ENCODE peak calls at places on chromosome 5, in eight cellular contexts. U, D, H, G, S, V, K and F are unnamed samples.

GRCh38 chr5:176747670-176748072 is 62.7 kb upstream of the UNC5A start:
- DNase-seq in U (no peak), D (no peak), H (no peak), G (no peak), S (no peak), V (no peak), K (no peak), F (no peak)

GRCh38 chr5:181221105-181221791 is 1.8 kb upstream of the TRIM41 start:
- DNase-seq in U (no peak), D (no peak), H (no peak), G (no peak), S (no peak), V (no peak), K (peak; percentile 26), F (peak; percentile 57)

GRCh38 chr5:148843510-148844318 is 17.3 kb downstream of the ADRB2 start:
- DNase-seq in U (no peak), D (no peak), H (no peak), G (peak; percentile 19), S (no peak), V (peak; percentile 10), K (no peak), F (no peak)

GRCh38 chr5:80406980-80407734 is 707 bp upstream of the ZFYVE16 start:
- DNase-seq in U (peak; percentile 1), D (peak; percentile 65), H (no peak), G (peak; percentile 36), S (no peak), V (peak; percentile 4), K (peak; percentile 15), F (peak; percentile 16)

GRCh38 chr5:179171816-179172745 is 111.9 kb downstream of the ZNF354C start:
- DNase-seq in U (no peak), D (no peak), H (no peak), G (no peak), S (no peak), V (no peak), K (no peak), F (no peak)

GRCh38 chr5:125720745-125721144 is 702.5 kb upstream of the GRAMD2B start:
- DNase-seq in U (no peak), D (no peak), H (no peak), G (no peak), S (no peak), V (no peak), K (no peak), F (no peak)

GRCh38 chr5:1820381-1820780 is 19.2 kb downstream of the NDUFS6 start:
- DNase-seq in U (no peak), D (no peak), H (no peak), G (no peak), S (no peak), V (no peak), K (no peak), F (no peak)

GRCh38 chr5:65695896-65696295 is 26.0 kb downstream of the SGTB start:
- DNase-seq in U (no peak), D (no peak), H (no peak), G (no peak), S (no peak), V (no peak), K (no peak), F (no peak)

GRCh38 chr5:127305486-127305885 is 14.9 kb downstream of the MEGF10 start:
- DNase-seq in U (no peak), D (no peak), H (no peak), G (no peak), S (no peak), V (no peak), K (no peak), F (no peak)

GRCh38 chr5:142680605-142681259 is 5.2 kb downstream of the FGF1 start:
- DNase-seq in U (peak; percentile 90), D (peak; percentile 74), H (no peak), G (peak; percentile 77), S (no peak), V (peak; percentile 40), K (no peak), F (no peak)

DNA sequence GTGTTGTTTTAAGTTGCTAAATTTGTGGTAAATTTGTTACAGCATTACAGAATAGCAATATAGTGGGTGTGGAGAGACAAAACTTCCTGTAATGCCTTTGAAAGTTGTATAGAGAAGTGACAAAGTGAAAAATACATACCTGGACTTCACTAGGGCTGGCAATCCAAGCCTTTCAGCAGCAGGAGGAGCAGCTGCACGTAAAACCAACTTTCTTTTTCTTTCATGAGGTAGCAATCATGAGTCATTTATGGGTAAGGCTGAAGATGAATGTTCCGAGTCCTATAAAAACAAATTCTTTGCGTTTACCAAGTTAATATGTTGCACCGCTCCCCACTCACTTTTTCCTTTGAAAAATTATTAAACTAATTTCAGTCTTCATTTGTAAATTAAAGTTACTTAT is 1138.2 kb downstream of the TAF11L14 start:
- DNase-seq in U (peak; percentile 43), D (no peak), H (no peak), G (no peak), S (no peak), V (peak; percentile 2), K (no peak), F (no peak)
- TF ChIP-seq CTCF in U (no peak), D (no peak), H (no peak), G (no peak), S (peak; percentile 57), V (no peak), K (peak; percentile 19), F (no peak)

GRCh38 chr5:98775962-98776687 is 2.7 kb downstream of the RGMB start:
- DNase-seq in U (no peak), D (peak; percentile 91), H (no peak), G (peak; percentile 91), S (no peak), V (peak; percentile 81), K (no peak), F (no peak)

GRCh38 chr5:98775246-98775961 is 1.9 kb downstream of the RGMB start:
- DNase-seq in U (no peak), D (no peak), H (no peak), G (no peak), S (no peak), V (no peak), K (no peak), F (no peak)

GRCh38 chr5:98773214-98773463 is 324 bp upstream of the RGMB start:
- DNase-seq in U (no peak), D (no peak), H (no peak), G (no peak), S (no peak), V (no peak), K (no peak), F (no peak)

GRCh38 chr5:98773464-98774191 is at the start of gene RGMB:
- DNase-seq in U (peak; percentile 99), D (peak; percentile 99), H (peak; percentile 84), G (peak; percentile 99), S (peak; percentile 96), V (peak; percentile 99), K (peak; percentile 95), F (peak; percentile 57)

GRCh38 chr5:98774192-98775046 is 956 bp downstream of the RGMB start:
- DNase-seq in U (peak; percentile 76), D (peak; percentile 50), H (peak; percentile 34), G (peak; percentile 70), S (peak; percentile 55), V (peak; percentile 71), K (peak; percentile 70), F (peak; percentile 29)
- TF ChIP-seq CTCF in U (no peak), D (no peak), H (no peak), G (no peak), S (no peak), V (no peak), K (no peak), F (no peak)

GRCh38 chr5:59500014-59500413 is 393.5 kb downstream of the PDE4D start:
- DNase-seq in U (no peak), D (no peak), H (no peak), G (no peak), S (no peak), V (no peak), K (no peak), F (no peak)

GRCh38 chr5:59491944-59492343 is 401.6 kb downstream of the PDE4D start:
- DNase-seq in U (no peak), D (no peak), H (no peak), G (no peak), S (no peak), V (no peak), K (no peak), F (no peak)

DNA sequence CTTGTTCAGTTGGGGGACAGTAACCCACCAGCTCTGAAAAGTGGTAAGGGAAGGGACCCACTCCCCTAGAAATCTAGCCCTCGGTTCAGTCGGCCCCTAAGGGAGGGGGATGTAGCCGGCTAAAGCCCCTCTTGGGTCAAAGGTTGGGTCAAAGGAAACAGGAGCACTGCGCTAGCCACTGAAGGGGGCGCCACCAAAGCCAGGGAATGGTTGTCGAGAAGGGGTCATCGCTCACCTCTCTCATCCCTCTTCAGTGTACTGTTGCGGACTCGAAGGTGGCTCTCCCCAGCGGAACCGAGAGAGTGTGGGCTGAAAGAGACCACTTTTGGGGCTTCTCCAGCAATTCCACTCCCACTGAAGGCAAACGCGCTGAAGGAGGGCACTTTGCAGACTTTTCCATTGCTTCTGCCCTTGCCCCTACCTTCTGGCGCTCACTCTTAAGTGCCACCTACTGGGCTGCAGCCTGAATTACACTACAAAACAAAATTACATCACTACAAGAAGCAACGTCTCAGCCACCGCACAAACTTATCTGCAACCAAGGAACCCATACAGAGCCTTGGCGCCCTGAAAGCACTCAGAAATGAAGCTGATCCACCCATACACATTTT is 396.9 kb downstream of the PDE4D start:
- DNase-seq in U (peak; percentile 27), D (peak; percentile 39), H (no peak), G (peak; percentile 43), S (no peak), V (peak; percentile 38), K (peak; percentile 41), F (no peak)
- TF ChIP-seq CTCF in U (peak; percentile 56), D (peak; percentile 71), H (no peak), G (peak; percentile 68), S (peak; percentile 38), V (peak; percentile 52), K (peak; percentile 81), F (peak; percentile 12)

GRCh38 chr5:115568668-115569067 is 24.1 kb upstream of the FEM1C start:
- DNase-seq in U (no peak), D (no peak), H (no peak), G (no peak), S (no peak), V (no peak), K (no peak), F (no peak)

GRCh38 chr5:115575167-115576070 is 26.9 kb downstream of the TICAM2 start:
- DNase-seq in U (no peak), D (peak; percentile 72), H (no peak), G (peak; percentile 86), S (no peak), V (peak; percentile 74), K (no peak), F (no peak)

GRCh38 chr5:115577329-115577728 is 24.9 kb downstream of the TICAM2 start:
- DNase-seq in U (no peak), D (peak; percentile 77), H (no peak), G (peak; percentile 74), S (no peak), V (peak; percentile 55), K (no peak), F (no peak)

GRCh38 chr5:115573133-115573532 is 28.6 kb upstream of the FEM1C start:
- DNase-seq in U (no peak), D (peak; percentile 60), H (no peak), G (peak; percentile 67), S (no peak), V (peak; percentile 59), K (no peak), F (no peak)

DNA sequence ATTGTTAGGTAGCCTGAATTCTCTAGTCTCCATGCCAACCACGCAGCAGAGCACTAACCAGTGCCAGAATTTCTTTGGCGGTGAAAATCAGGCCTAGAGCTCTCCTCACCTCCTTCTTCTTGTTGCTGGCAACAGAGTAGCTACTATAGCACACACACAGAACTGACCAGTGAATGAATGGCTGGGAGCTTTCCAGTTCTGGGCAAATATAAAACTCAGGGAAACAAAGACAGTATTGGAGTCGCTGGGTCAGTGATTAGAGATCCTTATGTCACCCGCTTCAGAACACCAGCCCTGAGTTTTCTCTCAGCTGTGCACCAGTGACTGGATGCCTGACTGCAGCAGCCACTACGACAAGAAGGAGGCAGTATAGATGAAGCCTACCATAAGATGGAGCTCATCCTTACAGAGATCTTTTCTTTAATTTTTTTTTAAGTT is 26.9 kb upstream of the FEM1C start:
- DNase-seq in U (no peak), D (no peak), H (no peak), G (peak; percentile 51), S (no peak), V (peak; percentile 72), K (no peak), F (no peak)
- TF ChIP-seq CTCF in U (no peak), D (no peak), H (no peak), G (no peak), S (peak; percentile 19), V (no peak), K (no peak), F (no peak)